ENCODE peak calls at places on chromosome 20, in five cellular contexts. I is OCI-LY7, R is dorsolateral prefrontal cortex, H is Peyer's patch, J is AG04450. U is an unnamed sample.

GRCh38 chr20:38092260-38092857 is 58.8 kb downstream of the RPRD1B start:
- DNase-seq in H (no peak), R (no peak), I (no peak), J (no peak), U (no peak)

GRCh38 chr20:51169813-51170212 is 146.9 kb upstream of the KCNG1 start:
- DNase-seq in R (no peak), I (no peak), H (no peak), J (no peak), U (no peak)

GRCh38 chr20:35206802-35207201 is 19.7 kb upstream of the MMP24 start:
- DNase-seq in H (no peak), J (no peak), R (no peak), I (no peak), U (no peak)

GRCh38 chr20:51195419-51195901 is 172.6 kb upstream of the KCNG1 start:
- DNase-seq in H (no peak), J (no peak), I (no peak), R (no peak), U (no peak)

GRCh38 chr20:2698912-2699311 is 6.3 kb downstream of the EBF4 start:
- DNase-seq in H (no peak), J (no peak), I (no peak), R (no peak), U (no peak)

GRCh38 chr20:44211177-44212039 is 837 bp upstream of the OSER1 start:
- DNase-seq in I (no peak), J (no peak), H (no peak), R (peak; percentile 19), U (no peak)

GRCh38 chr20:50023116-50023802 is 40.5 kb downstream of the SNAI1 start:
- DNase-seq in H (no peak), J (no peak), I (peak; percentile 49), R (no peak), U (no peak)

GRCh38 chr20:36182604-36183154 is 28.1 kb downstream of the EPB41L1 start:
- DNase-seq in H (no peak), R (no peak), I (no peak), J (no peak), U (no peak)

GRCh38 chr20:46350201-46350985 is 42.1 kb upstream of the CDH22 start:
- DNase-seq in H (peak; percentile 63), J (peak; percentile 65), R (no peak), I (peak; percentile 50), U (peak; percentile 68)

GRCh38 chr20:21050710-21051109 is 55.4 kb downstream of the LINC00237 start:
- DNase-seq in J (no peak), I (no peak), R (no peak), H (no peak), U (no peak)

GRCh38 chr20:38272398-38272797 is 11.9 kb upstream of the KIAA1755 start:
- DNase-seq in R (no peak), I (no peak), J (no peak), H (no peak), U (no peak)

GRCh38 chr20:57480444-57481152 is 44.3 kb downstream of the CTCFL start:
- DNase-seq in H (peak; percentile 55), I (peak; percentile 95), R (no peak), J (no peak), U (no peak)

GRCh38 chr20:33475381-33476160 is 14.3 kb upstream of the CBFA2T2 start:
- DNase-seq in R (no peak), H (no peak), I (no peak), J (no peak), U (no peak)

GRCh38 chr20:1577906-1578305 is 20.4 kb upstream of the SIRPD start:
- DNase-seq in H (no peak), R (no peak), I (no peak), J (no peak), U (no peak)

GRCh38 chr20:31517373-31517772 is 3.1 kb downstream of the HM13 start:
- DNase-seq in J (no peak), R (no peak), H (no peak), I (no peak), U (no peak)
- TF ChIP-seq CTCF in J (peak; percentile 36), R (no peak), H (no peak), I (peak; percentile 36), U (peak; percentile 21)

GRCh38 chr20:63973160-63973479 is 3.4 kb upstream of the ZNF512B start:
- DNase-seq in J (no peak), R (no peak), I (no peak), H (no peak), U (no peak)

GRCh38 chr20:63973636-63974401 is 4.1 kb upstream of the ZNF512B start:
- DNase-seq in R (peak; percentile 86), H (peak; percentile 72), I (peak; percentile 81), J (peak; percentile 55), U (peak; percentile 82)

GRCh38 chr20:63972312-63973159 is 2.8 kb upstream of the ZNF512B start:
- DNase-seq in J (no peak), H (no peak), I (no peak), R (no peak), U (peak; percentile 39)

GRCh38 chr20:63976980-63977391 is 2.5 kb downstream of the SAMD10 start:
- DNase-seq in I (no peak), H (no peak), R (no peak), J (no peak), U (peak; percentile 34)

GRCh38 chr20:63974402-63975200 is 4.8 kb downstream of the SAMD10 start:
- DNase-seq in J (no peak), I (no peak), H (no peak), R (no peak), U (peak; percentile 34)
- TF ChIP-seq CTCF in J (no peak), I (no peak), H (no peak), R (no peak), U (no peak)

GRCh38 chr20:63218701-63219446 is 2.9 kb upstream of the YTHDF1 start:
- DNase-seq in J (no peak), I (no peak), H (no peak), R (no peak), U (no peak)
- TF ChIP-seq CTCF in J (no peak), I (peak; percentile 28), H (no peak), R (no peak), U (no peak)

GRCh38 chr20:63782521-63782971 is 43.0 kb downstream of the SLC2A4RG start:
- DNase-seq in R (no peak), H (no peak), I (peak; percentile 22), J (no peak), U (no peak)

GRCh38 chr20:63778857-63779256 is 39.3 kb downstream of the SLC2A4RG start:
- DNase-seq in R (no peak), I (no peak), J (no peak), H (no peak), U (no peak)

GRCh38 chr20:63783970-63784369 is 44.4 kb downstream of the SLC2A4RG start:
- DNase-seq in I (no peak), R (no peak), J (no peak), H (no peak), U (no peak)

GRCh38 chr20:63781181-63781580 is 41.6 kb downstream of the SLC2A4RG start:
- DNase-seq in H (no peak), J (no peak), I (no peak), R (no peak), U (no peak)

GRCh38 chr20:63782051-63782471 is 42.5 kb downstream of the SLC2A4RG start:
- DNase-seq in I (peak; percentile 26), H (peak; percentile 29), J (no peak), R (no peak), U (no peak)
- TF ChIP-seq CTCF in I (peak; percentile 10), H (no peak), J (no peak), R (no peak), U (no peak)

DNA sequence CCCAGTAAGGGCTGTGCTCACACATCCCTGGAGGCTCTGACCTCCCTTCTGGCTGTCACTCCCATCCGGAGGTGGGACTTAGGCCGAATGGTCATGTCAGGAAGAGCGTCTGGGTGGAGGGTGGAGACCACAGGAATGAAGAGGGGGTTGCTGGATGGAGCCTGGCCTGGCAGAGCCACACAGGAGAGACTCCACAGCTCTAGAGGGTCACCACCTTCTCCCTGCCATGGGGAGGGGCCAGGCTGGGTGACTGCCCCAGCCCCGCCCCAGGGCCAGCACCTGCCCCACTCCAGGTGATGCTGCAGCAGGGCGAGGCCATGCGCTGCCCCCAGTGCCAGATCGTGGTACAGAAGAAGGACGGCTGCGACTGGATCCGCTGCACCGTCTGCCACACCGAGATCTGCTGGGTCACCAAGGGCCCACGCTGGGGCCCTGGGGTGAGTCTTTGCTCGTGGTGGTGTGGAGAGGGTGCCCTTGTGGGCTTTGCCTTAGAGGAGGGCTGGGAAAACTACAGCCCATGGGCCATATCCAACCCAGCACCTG is 20.6 kb downstream of the RBCK1 start:
- DNase-seq in R (no peak), J (no peak), I (no peak), H (no peak), U (no peak)
- TF ChIP-seq CTCF in R (no peak), J (no peak), I (no peak), H (no peak), U (no peak)

GRCh38 chr20:32160341-32160740 is 47.2 kb downstream of the PLAGL2 start:
- DNase-seq in J (no peak), R (no peak), I (no peak), H (no peak), U (no peak)
- TF ChIP-seq CTCF in J (no peak), R (no peak), I (no peak), H (no peak), U (no peak)

U was measured in CD14-positive monocyte.